ENCODE peak calls at places on chromosome 16, in eight cellular contexts. One of them, this sample, is unnamed.

GRCh38 chr16:29925173-29925804 is 737 bp downstream of the KCTD13 start:
- DNase-seq in endothelial cell: no peak
- DNase-seq in NCI-H1436: no peak
- DNase-seq in astrocyte of the spinal cord: no peak
- DNase-seq in AG04449: no peak
- DNase-seq in stimulated activated naive CD4-positive, alpha-beta T cell treated with Interleukin-2 at 50 U/mL for 16 hours: no peak
- DNase-seq in left colon: no peak
- DNase-seq in cardiac fibroblast: peak; percentile 29
- DNase-seq in this sample: no peak

GRCh38 chr16:57304169-57305061 is 19.9 kb upstream of the PLLP start:
- DNase-seq in endothelial cell: no peak
- DNase-seq in NCI-H1436: no peak
- DNase-seq in astrocyte of the spinal cord: peak; percentile 49
- DNase-seq in AG04449: peak; percentile 54
- DNase-seq in stimulated activated naive CD4-positive, alpha-beta T cell treated with Interleukin-2 at 50 U/mL for 16 hours: no peak
- DNase-seq in left colon: peak; percentile 80
- DNase-seq in cardiac fibroblast: peak; percentile 78
- DNase-seq in this sample: no peak

GRCh38 chr16:82070656-82071369 is 35.8 kb downstream of the HSD17B2 start:
- DNase-seq in endothelial cell: no peak
- DNase-seq in NCI-H1436: no peak
- DNase-seq in astrocyte of the spinal cord: peak; percentile 49
- DNase-seq in AG04449: peak; percentile 19
- DNase-seq in stimulated activated naive CD4-positive, alpha-beta T cell treated with Interleukin-2 at 50 U/mL for 16 hours: no peak
- DNase-seq in left colon: no peak
- DNase-seq in cardiac fibroblast: peak; percentile 29
- DNase-seq in this sample: no peak

GRCh38 chr16:71895679-71896385 is 501 bp downstream of the IST1 start:
- DNase-seq in endothelial cell: peak; percentile 50
- DNase-seq in NCI-H1436: no peak
- DNase-seq in astrocyte of the spinal cord: peak; percentile 44
- DNase-seq in AG04449: no peak
- DNase-seq in stimulated activated naive CD4-positive, alpha-beta T cell treated with Interleukin-2 at 50 U/mL for 16 hours: peak; percentile 41
- DNase-seq in left colon: no peak
- DNase-seq in cardiac fibroblast: peak; percentile 57
- DNase-seq in this sample: peak; percentile 68

GRCh38 chr16:1723450-1724147 is 17.6 kb downstream of the MAPK8IP3 start:
- DNase-seq in endothelial cell: peak; percentile 60
- DNase-seq in NCI-H1436: no peak
- DNase-seq in astrocyte of the spinal cord: peak; percentile 50
- DNase-seq in AG04449: no peak
- DNase-seq in stimulated activated naive CD4-positive, alpha-beta T cell treated with Interleukin-2 at 50 U/mL for 16 hours: peak; percentile 16
- DNase-seq in left colon: no peak
- DNase-seq in cardiac fibroblast: peak; percentile 59
- DNase-seq in this sample: no peak

GRCh38 chr16:16062023-16062932 is 112.9 kb downstream of the ABCC1 start:
- DNase-seq in endothelial cell: no peak
- DNase-seq in NCI-H1436: no peak
- DNase-seq in astrocyte of the spinal cord: no peak
- DNase-seq in AG04449: no peak
- DNase-seq in stimulated activated naive CD4-positive, alpha-beta T cell treated with Interleukin-2 at 50 U/mL for 16 hours: no peak
- DNase-seq in left colon: peak; percentile 52
- DNase-seq in cardiac fibroblast: peak; percentile 50
- DNase-seq in this sample: no peak

GRCh38 chr16:87189426-87189825 is 127.8 kb downstream of the C16orf95 start:
- DNase-seq in endothelial cell: no peak
- DNase-seq in NCI-H1436: no peak
- DNase-seq in astrocyte of the spinal cord: no peak
- DNase-seq in AG04449: no peak
- DNase-seq in stimulated activated naive CD4-positive, alpha-beta T cell treated with Interleukin-2 at 50 U/mL for 16 hours: no peak
- DNase-seq in left colon: no peak
- DNase-seq in cardiac fibroblast: no peak
- DNase-seq in this sample: no peak

GRCh38 chr16:75192606-75193264 is 14.2 kb downstream of the CTRB2 start:
- DNase-seq in endothelial cell: no peak
- DNase-seq in NCI-H1436: no peak
- DNase-seq in astrocyte of the spinal cord: no peak
- DNase-seq in AG04449: no peak
- DNase-seq in stimulated activated naive CD4-positive, alpha-beta T cell treated with Interleukin-2 at 50 U/mL for 16 hours: no peak
- DNase-seq in left colon: no peak
- DNase-seq in cardiac fibroblast: no peak
- DNase-seq in this sample: no peak

GRCh38 chr16:30829130-30830071 is 42.4 kb upstream of the ZNF629 start:
- DNase-seq in endothelial cell: no peak
- DNase-seq in NCI-H1436: no peak
- DNase-seq in astrocyte of the spinal cord: no peak
- DNase-seq in AG04449: no peak
- DNase-seq in stimulated activated naive CD4-positive, alpha-beta T cell treated with Interleukin-2 at 50 U/mL for 16 hours: no peak
- DNase-seq in left colon: peak; percentile 83
- DNase-seq in cardiac fibroblast: no peak
- DNase-seq in this sample: no peak

GRCh38 chr16:57742543-57742942 is 7.0 kb downstream of the KATNB1 start:
- DNase-seq in endothelial cell: no peak
- DNase-seq in NCI-H1436: no peak
- DNase-seq in astrocyte of the spinal cord: no peak
- DNase-seq in AG04449: no peak
- DNase-seq in stimulated activated naive CD4-positive, alpha-beta T cell treated with Interleukin-2 at 50 U/mL for 16 hours: no peak
- DNase-seq in left colon: no peak
- DNase-seq in cardiac fibroblast: no peak
- DNase-seq in this sample: no peak

GRCh38 chr16:64077242-64077641 is 1044.6 kb downstream of the CDH11 start:
- DNase-seq in endothelial cell: no peak
- DNase-seq in NCI-H1436: no peak
- DNase-seq in astrocyte of the spinal cord: no peak
- DNase-seq in AG04449: no peak
- DNase-seq in stimulated activated naive CD4-positive, alpha-beta T cell treated with Interleukin-2 at 50 U/mL for 16 hours: no peak
- DNase-seq in left colon: no peak
- DNase-seq in cardiac fibroblast: no peak
- DNase-seq in this sample: no peak

GRCh38 chr16:65200857-65201256 is 79.0 kb upstream of the CDH11 start:
- DNase-seq in endothelial cell: no peak
- DNase-seq in NCI-H1436: no peak
- DNase-seq in astrocyte of the spinal cord: no peak
- DNase-seq in AG04449: no peak
- DNase-seq in stimulated activated naive CD4-positive, alpha-beta T cell treated with Interleukin-2 at 50 U/mL for 16 hours: no peak
- DNase-seq in left colon: no peak
- DNase-seq in cardiac fibroblast: peak; percentile 72
- DNase-seq in this sample: no peak

GRCh38 chr16:10128397-10129258 is 53.6 kb downstream of the GRIN2A start:
- DNase-seq in endothelial cell: no peak
- DNase-seq in NCI-H1436: no peak
- DNase-seq in astrocyte of the spinal cord: no peak
- DNase-seq in AG04449: no peak
- DNase-seq in stimulated activated naive CD4-positive, alpha-beta T cell treated with Interleukin-2 at 50 U/mL for 16 hours: no peak
- DNase-seq in left colon: no peak
- DNase-seq in cardiac fibroblast: no peak
- DNase-seq in this sample: no peak

GRCh38 chr16:3471518-3472176 is 23.6 kb downstream of the C16orf90 start:
- DNase-seq in endothelial cell: no peak
- DNase-seq in NCI-H1436: no peak
- DNase-seq in astrocyte of the spinal cord: no peak
- DNase-seq in AG04449: no peak
- DNase-seq in stimulated activated naive CD4-positive, alpha-beta T cell treated with Interleukin-2 at 50 U/mL for 16 hours: no peak
- DNase-seq in left colon: no peak
- DNase-seq in cardiac fibroblast: no peak
- DNase-seq in this sample: no peak

GRCh38 chr16:88650749-88651275 is at the start of gene CYBA:
- DNase-seq in endothelial cell: peak; percentile 49
- DNase-seq in NCI-H1436: no peak
- DNase-seq in astrocyte of the spinal cord: peak; percentile 28
- DNase-seq in AG04449: no peak
- DNase-seq in stimulated activated naive CD4-positive, alpha-beta T cell treated with Interleukin-2 at 50 U/mL for 16 hours: peak; percentile 78
- DNase-seq in left colon: peak; percentile 86
- DNase-seq in cardiac fibroblast: peak; percentile 71
- DNase-seq in this sample: peak; percentile 27

GRCh38 chr16:56234737-56235136 is 43.4 kb downstream of the GNAO1 start:
- DNase-seq in endothelial cell: no peak
- DNase-seq in NCI-H1436: no peak
- DNase-seq in astrocyte of the spinal cord: no peak
- DNase-seq in AG04449: no peak
- DNase-seq in stimulated activated naive CD4-positive, alpha-beta T cell treated with Interleukin-2 at 50 U/mL for 16 hours: no peak
- DNase-seq in left colon: no peak
- DNase-seq in cardiac fibroblast: no peak
- DNase-seq in this sample: no peak

GRCh38 chr16:58842156-58842555 is 108.0 kb upstream of the GOT2 start:
- DNase-seq in endothelial cell: no peak
- DNase-seq in NCI-H1436: no peak
- DNase-seq in astrocyte of the spinal cord: no peak
- DNase-seq in AG04449: no peak
- DNase-seq in stimulated activated naive CD4-positive, alpha-beta T cell treated with Interleukin-2 at 50 U/mL for 16 hours: no peak
- DNase-seq in left colon: no peak
- DNase-seq in cardiac fibroblast: no peak
- DNase-seq in this sample: no peak

GRCh38 chr16:85569615-85570212 is 43.4 kb upstream of the GSE1 start:
- DNase-seq in endothelial cell: no peak
- DNase-seq in NCI-H1436: no peak
- DNase-seq in astrocyte of the spinal cord: peak; percentile 90
- DNase-seq in AG04449: no peak
- DNase-seq in stimulated activated naive CD4-positive, alpha-beta T cell treated with Interleukin-2 at 50 U/mL for 16 hours: peak; percentile 27
- DNase-seq in left colon: no peak
- DNase-seq in cardiac fibroblast: peak; percentile 64
- DNase-seq in this sample: no peak

GRCh38 chr16:88464447-88465318 is 11.6 kb downstream of the ZFPM1 start:
- DNase-seq in endothelial cell: no peak
- DNase-seq in NCI-H1436: no peak
- DNase-seq in astrocyte of the spinal cord: no peak
- DNase-seq in AG04449: no peak
- DNase-seq in stimulated activated naive CD4-positive, alpha-beta T cell treated with Interleukin-2 at 50 U/mL for 16 hours: no peak
- DNase-seq in left colon: no peak
- DNase-seq in cardiac fibroblast: peak; percentile 77
- DNase-seq in this sample: no peak